ENCODE peak calls at places on chromosomes 7 and 10, in four cellular contexts. Q is adrenal gland, J is right lobe of liver, V is pancreas. A is an unnamed sample.

GRCh38 chr10:52778511-52779392 is 6.2 kb upstream of the MBL2 start:
- DNase-seq in Q (no peak), J (no peak), V (no peak), A (no peak)

GRCh38 chr7:84159435-84159834 is 35.2 kb downstream of the SEMA3A start:
- DNase-seq in Q (no peak), J (no peak), V (no peak), A (no peak)

GRCh38 chr10:43398939-43399871 is 9.8 kb downstream of the HNRNPF start:
- DNase-seq in Q (no peak), J (no peak), V (no peak), A (no peak)

GRCh38 chr10:27485986-27486385 is 18.1 kb upstream of the RAB18 start:
- DNase-seq in Q (no peak), J (no peak), V (no peak), A (no peak)

GRCh38 chr7:101984997-101985645 is 167.7 kb downstream of the CUX1 start:
- DNase-seq in Q (no peak), J (no peak), V (no peak), A (no peak)

GRCh38 chr10:31121074-31121685 is 89.5 kb upstream of the ZNF438 start:
- DNase-seq in Q (no peak), J (no peak), V (no peak), A (no peak)

GRCh38 chr7:55642266-55642665 is 70.0 kb upstream of the VOPP1 start:
- DNase-seq in Q (no peak), J (no peak), V (no peak), A (no peak)

GRCh38 chr7:81770823-81771222 is 976 bp upstream of the HGF start:
- DNase-seq in Q (no peak), J (no peak), V (no peak), A (no peak)

GRCh38 chr10:124740374-124741280 is 3.6 kb downstream of the FAM53B start:
- DNase-seq in Q (peak; percentile 79), J (peak; percentile 79), V (no peak), A (no peak)

GRCh38 chr7:106060394-106060920 is 51.7 kb downstream of the SYPL1 start:
- DNase-seq in Q (peak; percentile 9), J (no peak), V (no peak), A (no peak)

GRCh38 chr7:115574676-115575291 is 455.8 kb downstream of the TFEC start:
- DNase-seq in Q (no peak), J (no peak), V (no peak), A (no peak)

GRCh38 chr7:6291531-6291930 is 19.1 kb upstream of the CYTH3 start:
- DNase-seq in Q (no peak), J (no peak), V (no peak), A (no peak)

GRCh38 chr10:5887641-5888040 is 2.1 kb downstream of the ANKRD16 start:
- DNase-seq in Q (no peak), J (no peak), V (no peak), A (no peak)

GRCh38 chr7:132742152-132742551 is 165.9 kb upstream of the PLXNA4 start:
- DNase-seq in Q (no peak), J (no peak), V (peak; percentile 29), A (no peak)

GRCh38 chr10:60819271-60819670 is 41.0 kb downstream of the CDK1 start:
- DNase-seq in Q (no peak), J (no peak), V (no peak), A (no peak)

GRCh38 chr10:123583639-123584418 is 82.3 kb upstream of the GPR26 start:
- DNase-seq in Q (peak; percentile 91), J (peak; percentile 70), V (peak; percentile 80), A (no peak)

GRCh38 chr10:4034907-4035581 is 250.0 kb upstream of the KLF6 start:
- DNase-seq in Q (no peak), J (no peak), V (no peak), A (no peak)

GRCh38 chr7:137931823-137932222 is 70.1 kb downstream of the CREB3L2 start:
- DNase-seq in Q (no peak), J (no peak), V (no peak), A (no peak)

GRCh38 chr10:21061982-21062381 is 164.9 kb upstream of the NEBL start:
- DNase-seq in Q (no peak), J (no peak), V (no peak), A (no peak)

GRCh38 chr10:5971315-5971832 is 6.0 kb downstream of the IL15RA start:
- DNase-seq in Q (peak; percentile 56), J (peak; percentile 83), V (peak; percentile 74), A (no peak)

GRCh38 chr7:155885162-155886160 is 73.2 kb upstream of the SHH start:
- DNase-seq in Q (peak; percentile 82), J (no peak), V (no peak), A (no peak)

GRCh38 chr10:93032105-93032808 is 28.3 kb upstream of the CYP26C1 start:
- DNase-seq in Q (no peak), J (no peak), V (no peak), A (no peak)

GRCh38 chr10:130121486-130122079 is 11.0 kb upstream of the C10orf143 start:
- DNase-seq in Q (no peak), J (no peak), V (no peak), A (no peak)

GRCh38 chr7:142632291-142633134 is 116.8 kb upstream of the PRSS1 start:
- DNase-seq in Q (peak; percentile 21), J (peak; percentile 57), V (peak; percentile 55), A (peak; percentile 66)

GRCh38 chr7:45712057-45712689 is 138.0 kb downstream of the ADCY1 start:
- DNase-seq in Q (no peak), J (no peak), V (no peak), A (no peak)

GRCh38 chr7:45186261-45186813 is 28.7 kb downstream of the RAMP3 start:
- DNase-seq in Q (no peak), J (no peak), V (no peak), A (no peak)

GRCh38 chr10:19014034-19014433 is 34.6 kb upstream of the MALRD1 start:
- DNase-seq in Q (no peak), J (no peak), V (no peak), A (no peak)

GRCh38 chr10:131576341-131577177 is 265.0 kb upstream of the TCERG1L start:
- DNase-seq in Q (no peak), J (no peak), V (no peak), A (peak; percentile 24)

GRCh38 chr10:123774075-123774742 is 108.1 kb downstream of the GPR26 start:
- DNase-seq in Q (no peak), J (no peak), V (no peak), A (no peak)

GRCh38 chr10:132197271-132198067 is 10.7 kb downstream of the DPYSL4 start:
- DNase-seq in Q (no peak), J (peak; percentile 50), V (no peak), A (peak; percentile 23)

GRCh38 chr10:21100871-21101514 is 203.9 kb upstream of the NEBL start:
- DNase-seq in Q (no peak), J (no peak), V (no peak), A (no peak)

GRCh38 chr10:132366006-132366405 is 31.0 kb upstream of the PWWP2B start:
- DNase-seq in Q (no peak), J (no peak), V (no peak), A (no peak)

GRCh38 chr7:82468435-82468834 is 24.9 kb upstream of the CACNA2D1 start:
- DNase-seq in Q (peak; percentile 51), J (no peak), V (no peak), A (no peak)

GRCh38 chr10:93086289-93086688 is 12.6 kb downstream of the CYP26A1 start:
- DNase-seq in Q (no peak), J (no peak), V (no peak), A (no peak)

GRCh38 chr10:71398991-71399375 is 2.3 kb downstream of the CDH23 start:
- DNase-seq in Q (no peak), J (no peak), V (no peak), A (no peak)
- H3K4me3 ChIP-seq in Q (no peak overlapping the region), J (no peak overlapping the region), V (no peak overlapping the region), A (no peak overlapping the region)

GRCh38 chr10:70499829-70500167 is 21.2 kb downstream of the PALD1 start:
- DNase-seq in Q (no peak), J (no peak), V (no peak), A (no peak)
- H3K27me3 ChIP-seq in Q (no peaks in the 10 kb centered on the region), J (no peaks in the 10 kb centered on the region), V (no peaks in the 10 kb centered on the region), A (no peaks in the 10 kb centered on the region)

GRCh38 chr7:158815471-158816128 is 13.7 kb downstream of the ESYT2 start:
- DNase-seq in Q (no peak), J (no peak), V (no peak), A (no peak)
- H3K4me3 ChIP-seq in Q (no peak overlapping the region), J (no peak overlapping the region), V (no peak overlapping the region), A (no peak overlapping the region)

DNA sequence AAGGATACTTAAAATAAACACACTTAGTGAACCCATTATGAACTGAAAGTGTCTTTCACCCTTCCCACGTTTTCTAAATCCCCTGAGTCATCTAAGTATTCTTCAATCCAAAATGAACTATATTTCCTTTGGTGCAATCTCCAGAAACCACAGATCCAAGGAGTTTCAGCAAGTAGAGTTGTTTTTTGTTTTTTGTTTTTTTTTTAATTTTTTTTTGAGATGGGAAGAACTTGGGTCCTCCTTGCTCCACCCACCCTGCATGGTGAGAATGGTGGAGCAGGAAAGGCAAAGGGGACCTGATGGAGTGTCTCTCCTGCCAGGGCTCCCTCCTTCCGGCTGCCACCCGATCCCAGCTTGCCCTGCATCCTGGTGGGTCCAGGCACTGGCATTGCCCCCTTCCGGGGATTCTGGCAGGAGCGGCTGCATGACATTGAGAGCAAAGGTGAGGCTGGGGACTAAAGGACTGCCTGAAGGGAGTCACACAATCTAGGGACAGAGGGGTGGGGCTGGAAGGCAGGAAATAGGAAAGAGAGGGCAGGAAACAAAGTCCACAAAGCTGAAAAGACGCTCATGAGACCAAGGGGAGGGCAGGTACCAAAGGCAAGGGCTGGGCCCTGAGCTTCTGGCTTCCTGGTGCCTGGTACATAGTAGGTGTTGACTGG is 12.1 kb downstream of the ATG9B start:
- DNase-seq in Q (no peak), J (no peak), V (no peak), A (no peak)
- H3K27me3 ChIP-seq in Q (peaks cover 17% of the 10 kb centered on the region), J (no peaks in the 10 kb centered on the region), V (no peaks in the 10 kb centered on the region), A (no peaks in the 10 kb centered on the region)

GRCh38 chr7:25952277-25953057 is 199.5 kb upstream of the NFE2L3 start:
- DNase-seq in Q (no peak), J (peak; percentile 88), V (peak; percentile 82), A (no peak)
- H3K4me3 ChIP-seq in Q (no peak overlapping the region), J (peak overlapping the region; percentile 70), V (peak overlapping the region; percentile 49), A (no peak overlapping the region)

DNA sequence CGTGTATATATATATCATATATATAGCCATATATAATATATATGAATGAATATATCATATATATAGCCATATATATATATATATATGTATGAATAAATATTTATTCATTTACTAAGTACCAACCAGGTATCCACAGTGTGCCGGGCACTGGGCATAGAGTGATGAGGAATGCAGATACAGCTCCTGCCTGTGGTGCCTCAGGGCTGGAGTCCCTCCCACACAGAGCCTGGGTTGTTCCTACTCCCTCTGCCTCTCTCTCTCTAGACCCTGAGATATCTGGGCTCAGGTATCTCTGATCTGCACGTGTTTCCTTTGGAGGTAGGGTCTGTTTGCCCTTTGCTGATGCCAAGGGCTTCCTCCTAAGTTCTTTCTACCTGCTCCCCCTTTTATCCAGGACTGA is 1.4 kb upstream of the PLPP4 start:
- DNase-seq in Q (no peak), J (no peak), V (no peak), A (no peak)
- H3K27me3 ChIP-seq in Q (peaks cover 23% of the 10 kb centered on the region), J (no peaks in the 10 kb centered on the region), V (no peaks in the 10 kb centered on the region), A (no peaks in the 10 kb centered on the region)

A was measured in CD8-positive, alpha-beta memory T cell.